ENCODE peak calls at places on chromosomes 5 and 9, in eight cellular contexts. X is Ammon's horn; J is NCI-H1417 treated with DMSO at 0.1 percent for 48 hours; H is NCI-H1105; N is substantia nigra; O is CD8-positive, alpha-beta T cell; L is ELR; W is hypothalamus. A is an unnamed sample.

GRCh38 chr5:125160787-125161502 is 414.5 kb upstream of the ZNF608 start:
- DNase-seq in X (no peak), J (no peak), H (no peak), N (no peak), O (no peak), L (no peak), W (no peak), A (no peak)

GRCh38 chr9:124482431-124483031 is 24.7 kb downstream of the NR5A1 start:
- DNase-seq in X (no peak), J (no peak), H (no peak), N (no peak), O (no peak), L (no peak), W (no peak), A (no peak)

GRCh38 chr5:93154551-93154950 is 426.5 kb downstream of the NR2F1-AS1 start:
- DNase-seq in X (no peak), J (no peak), H (no peak), N (no peak), O (no peak), L (peak), W (no peak), A (no peak)

GRCh38 chr9:137797206-137798120 is 80.1 kb upstream of the CACNA1B start:
- DNase-seq in X (no peak), J (peak), H (peak), N (no peak), O (no peak), L (no peak), W (no peak), A (no peak)

GRCh38 chr5:52878671-52879070 is 91.0 kb downstream of the ITGA1 start:
- DNase-seq in X (no peak), J (no peak), H (no peak), N (no peak), O (no peak), L (peak), W (no peak), A (no peak)

GRCh38 chr5:177526191-177526590 is 9.4 kb upstream of the DDX41 start:
- DNase-seq in X (no peak), J (no peak), H (no peak), N (no peak), O (no peak), L (no peak), W (no peak), A (no peak)

GRCh38 chr9:107342762-107343161 is 59.7 kb downstream of the RAD23B start:
- DNase-seq in X (no peak), J (no peak), H (no peak), N (no peak), O (no peak), L (no peak), W (no peak), A (no peak)

GRCh38 chr9:71681104-71681707 is 87.1 kb downstream of the CEMIP2 start:
- DNase-seq in X (no peak), J (no peak), H (no peak), N (no peak), O (no peak), L (peak), W (no peak), A (no peak)

GRCh38 chr5:132065351-132065937 is 5.0 kb downstream of the IL3 start:
- DNase-seq in X (peak), J (no peak), H (no peak), N (no peak), O (peak), L (peak), W (no peak), A (no peak)

A was measured in occipital lobe.